ENCODE peak calls at places on chromosome 1, in four cellular contexts. L is K562, P is HepG2, A is GM12878. K is an unnamed sample.

GRCh38 chr1:37602750-37603694 is 7.3 kb upstream of the GNL2 start:
- DNase-seq in L (peak), P (peak), A (no peak), K (peak)

GRCh38 chr1:35855016-35855700 is 27.9 kb upstream of the AGO1 start:
- DNase-seq in P (no peak), A (no peak), L (no peak), K (no peak)

GRCh38 chr1:64956241-64956640 is 10.1 kb downstream of the JAK1 start:
- DNase-seq in P (no peak), A (no peak), L (peak), K (no peak)

GRCh38 chr1:27570383-27570755 is 33.6 kb downstream of the AHDC1 start:
- DNase-seq in A (no peak), L (no peak), P (no peak), K (no peak)

GRCh38 chr1:204067935-204068334 is 5.0 kb upstream of the SOX13 start:
- DNase-seq in P (no peak), L (no peak), A (no peak), K (no peak)

GRCh38 chr1:221801773-221802516 is 60.1 kb upstream of the DUSP10 start:
- DNase-seq in P (no peak), A (no peak), L (no peak), K (no peak)

GRCh38 chr1:37767488-37767887 is 2.6 kb upstream of the EPHA10 start:
- DNase-seq in L (no peak), P (no peak), A (no peak), K (no peak)

GRCh38 chr1:36879613-36880012 is 154.7 kb downstream of the GRIK3 start:
- DNase-seq in L (no peak), P (no peak), A (no peak), K (no peak)

GRCh38 chr1:219837274-219837993 is 90.9 kb downstream of the SLC30A10 start:
- DNase-seq in P (peak), L (peak), A (no peak), K (peak)

GRCh38 chr1:16093611-16094010 is 20.2 kb upstream of the FAM131C start:
- DNase-seq in L (no peak), P (no peak), A (no peak), K (no peak)

GRCh38 chr1:185073725-185074124 is 28.4 kb downstream of the RNF2 start:
- DNase-seq in A (no peak), P (no peak), L (no peak), K (no peak)

GRCh38 chr1:63148825-63149645 is 173.3 kb upstream of the FOXD3 start:
- DNase-seq in P (peak), A (no peak), L (peak), K (peak)

GRCh38 chr1:203127672-203128611 is at the start of gene ADORA1:
- DNase-seq in A (no peak), P (peak), L (no peak), K (peak)

GRCh38 chr1:75725256-75725655 is 747 bp downstream of the ACADM start:
- DNase-seq in A (no peak), L (no peak), P (no peak), K (no peak)

GRCh38 chr1:230807029-230807428 is 59.8 kb downstream of the CAPN9 start:
- DNase-seq in L (no peak), A (no peak), P (no peak), K (no peak)

GRCh38 chr1:90963651-90964050 is 58.2 kb downstream of the ZNF644 start:
- DNase-seq in A (no peak), P (no peak), L (no peak), K (no peak)

GRCh38 chr1:152580433-152580832 is at the start of gene LCE3D:
- DNase-seq in A (no peak), L (no peak), P (no peak), K (no peak)

GRCh38 chr1:11302366-11302765 is 29.4 kb downstream of the UBIAD1 start:
- DNase-seq in A (no peak), P (no peak), L (no peak), K (no peak)

GRCh38 chr1:166603296-166603695 is 236.0 kb upstream of the POGK start:
- DNase-seq in A (no peak), P (no peak), L (no peak), K (no peak)

GRCh38 chr1:246748006-246748405 is 23.8 kb downstream of the SCCPDH start:
- DNase-seq in A (no peak), P (no peak), L (no peak), K (no peak)

GRCh38 chr1:103230061-103230460 is 121.7 kb upstream of the COL11A1 start:
- DNase-seq in A (no peak), P (no peak), L (no peak), K (no peak)

GRCh38 chr1:186079084-186079684 is 295.9 kb downstream of the TPR start:
- DNase-seq in P (peak), L (no peak), A (no peak), K (no peak)

GRCh38 chr1:22223176-22223575 is 80.3 kb upstream of the WNT4 start:
- DNase-seq in L (no peak), P (no peak), A (no peak), K (no peak)

GRCh38 chr1:185491604-185492003 is 174.6 kb upstream of the IVNS1ABP start:
- DNase-seq in L (no peak), P (no peak), A (no peak), K (no peak)

DNA sequence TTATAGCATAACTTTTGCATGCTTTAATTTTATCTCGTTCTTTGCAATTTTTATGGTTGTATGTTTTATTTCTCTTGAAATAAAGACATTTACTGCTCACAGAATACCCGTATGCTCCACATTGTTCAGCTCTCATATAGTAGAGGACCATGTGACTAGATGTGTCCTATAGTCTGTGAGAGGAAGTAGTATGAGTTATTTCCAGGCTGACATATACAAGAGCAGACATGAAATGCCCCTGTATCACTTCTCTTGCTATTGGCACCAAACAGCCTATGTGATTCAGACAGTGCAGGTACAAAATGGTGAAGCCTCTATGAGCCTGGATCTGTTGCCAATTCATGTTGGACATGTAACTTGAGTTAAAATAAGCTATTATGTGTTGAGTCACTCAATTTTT is 5.8 kb upstream of the FCRL5 start:
- DNase-seq in P (no peak), A (no peak), L (no peak), K (no peak)
- TF ChIP-seq SP1 in P (no peak), A (no peak), L (no peak), K (no peak)

GRCh38 chr1:174445817-174446216 is 1.9 kb upstream of the GPR52 start:
- DNase-seq in P (no peak), L (no peak), A (no peak), K (no peak)
- TF ChIP-seq BHLHE40 in P (no peak), L (no peak), A (no peak), K (no peak)

DNA sequence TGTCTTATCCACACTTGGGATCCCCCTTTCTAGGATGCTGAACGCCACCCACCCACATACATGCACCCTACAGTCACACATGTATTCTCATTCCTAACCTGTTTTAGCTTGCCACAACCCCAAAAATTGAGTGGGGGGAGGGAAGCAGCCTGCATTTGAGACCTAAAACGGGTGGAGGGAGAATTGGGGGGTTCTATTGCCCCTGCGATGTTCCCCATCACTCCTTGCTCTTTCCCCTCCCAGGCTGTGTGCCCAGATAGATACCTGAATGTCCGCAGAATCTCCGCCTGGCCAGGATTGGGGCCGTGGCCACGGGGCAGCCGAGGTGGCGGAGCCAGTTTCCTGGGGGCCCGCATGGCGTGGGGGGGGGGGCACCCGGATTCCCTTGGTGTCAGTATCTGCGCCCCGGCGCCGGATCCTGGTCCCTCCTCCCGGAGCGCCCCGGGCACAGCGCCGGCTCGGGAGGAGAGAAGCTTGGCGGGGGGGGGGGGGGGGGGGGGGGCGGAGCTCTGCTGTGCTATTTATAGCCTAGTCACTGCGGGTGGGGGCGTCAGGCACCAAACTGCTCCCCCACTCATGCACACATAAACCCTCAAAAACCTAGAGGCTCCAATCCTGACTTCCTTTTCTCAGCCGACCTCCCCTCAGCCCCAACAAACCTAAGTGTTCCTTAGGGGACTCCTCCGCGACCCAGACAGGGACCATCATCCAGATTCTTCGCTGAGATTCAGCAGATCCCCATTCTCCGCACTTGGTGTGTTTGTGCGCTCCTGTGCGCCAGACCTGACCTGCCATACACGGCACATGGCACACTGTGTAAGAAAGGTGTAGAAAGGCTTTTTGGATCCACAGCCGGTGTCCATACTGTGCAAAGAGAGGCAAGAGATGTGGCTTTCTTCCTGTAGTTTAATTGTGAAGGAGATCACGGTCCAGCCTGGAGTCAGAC is 1.9 kb downstream of the ANKRD34A start:
- DNase-seq in L (peak), P (no peak), A (no peak), K (no peak)
- TF ChIP-seq FOXM1 in L (no peak), P (no peak), A (no peak), K (no peak)

GRCh38 chr1:101964708-101965107 is 32.0 kb downstream of the OLFM3 start:
- DNase-seq in A (no peak), L (no peak), P (no peak), K (no peak)

GRCh38 chr1:101960164-101960563 is 36.6 kb downstream of the OLFM3 start:
- DNase-seq in P (no peak), A (no peak), L (no peak), K (no peak)

GRCh38 chr1:101953623-101954022 is 43.1 kb downstream of the OLFM3 start:
- DNase-seq in P (no peak), A (no peak), L (no peak), K (no peak)

DNA sequence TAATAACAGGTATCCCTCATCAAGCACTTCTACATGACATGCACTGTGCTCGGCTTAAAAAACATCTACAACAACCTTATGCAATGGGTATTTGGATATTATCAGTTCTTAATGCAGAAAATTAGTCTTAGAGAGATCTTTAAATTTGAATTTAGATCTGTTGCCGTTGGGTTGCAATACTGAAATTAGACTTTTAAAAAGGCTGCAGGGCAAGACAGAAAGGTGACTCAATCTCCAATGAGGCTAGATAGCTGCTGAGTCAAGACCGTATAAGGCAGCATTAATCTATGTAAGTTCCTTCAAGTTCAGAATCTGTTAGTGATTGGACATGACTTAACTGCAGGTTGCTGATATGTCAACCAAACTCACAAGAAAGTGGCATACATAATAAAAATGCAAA is 37.3 kb downstream of the OLFM3 start:
- DNase-seq in L (no peak), P (no peak), A (no peak), K (no peak)
- TF ChIP-seq SP1 in L (no peak), P (no peak), A (no peak), K (no peak)

GRCh38 chr1:181818943-181819342 is 242.6 kb downstream of the ZNF648 start:
- DNase-seq in A (no peak), L (no peak), P (no peak), K (no peak)

GRCh38 chr1:181818459-181818858 is 243.1 kb downstream of the ZNF648 start:
- DNase-seq in P (no peak), L (no peak), A (no peak), K (no peak)

GRCh38 chr1:181812211-181812610 is 249.3 kb downstream of the ZNF648 start:
- DNase-seq in P (no peak), L (no peak), A (no peak), K (no peak)

GRCh38 chr1:181817091-181817490 is 244.4 kb downstream of the ZNF648 start:
- DNase-seq in A (no peak), P (no peak), L (no peak), K (no peak)

GRCh38 chr1:181816608-181817007 is 244.9 kb downstream of the ZNF648 start:
- DNase-seq in L (no peak), A (no peak), P (no peak), K (no peak)
- TF ChIP-seq BHLHE40 in L (no peak), A (no peak), P (no peak), K (no peak)

GRCh38 chr1:167803358-167804217 is 81.8 kb downstream of the MPZL1 start:
- DNase-seq in A (peak), P (peak), L (peak), K (peak)
- TF ChIP-seq FOXM1 in A (peak), P (no peak), L (no peak), K (no peak)

GRCh38 chr1:178172939-178173338 is 79.0 kb downstream of the RASAL2 start:
- DNase-seq in P (no peak), L (no peak), A (no peak), K (no peak)

GRCh38 chr1:178165196-178165595 is 71.3 kb downstream of the RASAL2 start:
- DNase-seq in L (no peak), P (no peak), A (no peak), K (no peak)

GRCh38 chr1:178166625-178167024 is 72.7 kb downstream of the RASAL2 start:
- DNase-seq in A (no peak), L (no peak), P (no peak), K (no peak)

GRCh38 chr1:178168535-178168934 is 74.6 kb downstream of the RASAL2 start:
- DNase-seq in L (no peak), A (no peak), P (no peak), K (peak)

GRCh38 chr1:178169649-178170048 is 75.7 kb downstream of the RASAL2 start:
- DNase-seq in L (no peak), A (no peak), P (no peak), K (no peak)
- TF ChIP-seq SP1 in L (no peak), A (no peak), P (no peak), K (no peak)

GRCh38 chr1:51000651-51001050 is 30.6 kb downstream of the CDKN2C start:
- DNase-seq in A (no peak), L (no peak), P (no peak), K (no peak)
- TF ChIP-seq BHLHE40 in A (no peak), L (no peak), P (no peak), K (no peak)

GRCh38 chr1:30756206-30756544 is 1.4 kb downstream of the LAPTM5 start:
- DNase-seq in P (no peak), A (no peak), L (no peak), K (no peak)
- TF ChIP-seq FOXM1 in P (no peak), A (no peak), L (no peak), K (no peak)

GRCh38 chr1:182615468-182616129 is 11.4 kb upstream of the RGS16 start:
- DNase-seq in L (no peak), P (no peak), A (no peak), K (no peak)
- TF ChIP-seq SP1 in L (no peak), P (no peak), A (no peak), K (no peak)

K was measured in HEK293T.